ENCODE peak calls at places on chromosomes 12 and 14, in ten cellular contexts. R is tibial nerve, H is adrenal gland, I is H1, T is uterus, U is HepG2, K is stomach, C is prostate gland, J is transverse colon, G is upper lobe of left lung. A is an unnamed sample.

GRCh38 chr12:100926669-100927248 is 132.2 kb downstream of the ANO4 start:
- DNase-seq in R (no peak), H (no peak), I (peak), T (no peak), U (peak), K (no peak), C (no peak), J (peak), G (no peak), A (no peak)

GRCh38 chr14:99430491-99430890 is 50.2 kb downstream of the SETD3 start:
- DNase-seq in R (no peak), H (no peak), I (peak), T (no peak), U (no peak), K (peak), C (no peak), J (no peak), G (no peak), A (no peak)

GRCh38 chr12:11639463-11639862 is 10.0 kb upstream of the ETV6 start:
- DNase-seq in R (no peak), H (no peak), I (peak), T (no peak), U (no peak), K (no peak), C (no peak), J (no peak), G (no peak), A (no peak)

GRCh38 chr14:65403231-65403630 is 9.3 kb upstream of the FUT8 start:
- DNase-seq in R (no peak), H (no peak), I (no peak), T (no peak), U (no peak), K (no peak), C (no peak), J (no peak), G (no peak), A (no peak)

GRCh38 chr14:98070521-98070920 is 1201.5 kb downstream of the BCL11B start:
- DNase-seq in R (no peak), H (no peak), I (no peak), T (no peak), U (no peak), K (no peak), C (no peak), J (no peak), G (no peak), A (no peak)

GRCh38 chr14:78519863-78520262 is 349.7 kb downstream of the NRXN3 start:
- DNase-seq in R (no peak), H (peak), I (peak), T (no peak), U (peak), K (no peak), C (no peak), J (peak), G (no peak), A (no peak)

GRCh38 chr14:102926104-102926503 is 3.6 kb downstream of the AMN start:
- DNase-seq in R (no peak), H (no peak), I (no peak), T (no peak), U (no peak), K (no peak), C (no peak), J (no peak), G (no peak), A (no peak)

GRCh38 chr12:12612403-12612802 is 727 bp downstream of the CREBL2 start:
- DNase-seq in R (no peak), H (no peak), I (no peak), T (no peak), U (peak), K (no peak), C (no peak), J (no peak), G (no peak), A (no peak)

GRCh38 chr12:3117144-3117581 is 40.0 kb downstream of the TSPAN9 start:
- DNase-seq in R (no peak), H (no peak), I (no peak), T (no peak), U (no peak), K (no peak), C (no peak), J (no peak), G (no peak), A (no peak)

GRCh38 chr14:53152627-53152908 is 555 bp downstream of the DDHD1 start:
- DNase-seq in R (no peak), H (no peak), I (no peak), T (no peak), U (no peak), K (no peak), C (no peak), J (no peak), G (no peak), A (no peak)

GRCh38 chr12:5497329-5498058 is 65.6 kb downstream of the NTF3 start:
- DNase-seq in R (no peak), H (no peak), I (no peak), T (no peak), U (peak), K (no peak), C (no peak), J (peak), G (no peak), A (peak)

GRCh38 chr14:50658203-50658602 is 9.9 kb downstream of the SAV1 start:
- DNase-seq in R (no peak), H (no peak), I (no peak), T (no peak), U (no peak), K (peak), C (no peak), J (no peak), G (no peak), A (no peak)

GRCh38 chr14:34461334-34462131 is 507 bp downstream of the SPTSSA start:
- DNase-seq in R (peak), H (peak), I (no peak), T (peak), U (peak), K (peak), C (peak), J (peak), G (no peak), A (peak)

GRCh38 chr12:118219106-118219505 is 83.2 kb downstream of the PEBP1 start:
- DNase-seq in R (no peak), H (no peak), I (no peak), T (no peak), U (no peak), K (no peak), C (no peak), J (no peak), G (no peak), A (no peak)

GRCh38 chr12:13347241-13348043 is 150.9 kb downstream of the EMP1 start:
- DNase-seq in R (no peak), H (no peak), I (no peak), T (no peak), U (no peak), K (no peak), C (no peak), J (no peak), G (no peak), A (peak)

GRCh38 chr12:130555628-130556485 is 160.2 kb downstream of the RIMBP2 start:
- DNase-seq in R (no peak), H (peak), I (no peak), T (no peak), U (no peak), K (no peak), C (no peak), J (no peak), G (no peak), A (peak)

GRCh38 chr12:101564912-101565311 is 29.9 kb upstream of the MYBPC1 start:
- DNase-seq in R (no peak), H (no peak), I (no peak), T (no peak), U (no peak), K (no peak), C (no peak), J (no peak), G (no peak), A (no peak)

GRCh38 chr14:25904446-25904845 is 693.4 kb downstream of the NOVA1 start:
- DNase-seq in R (no peak), H (no peak), I (no peak), T (no peak), U (no peak), K (no peak), C (no peak), J (no peak), G (no peak), A (no peak)

GRCh38 chr12:88624911-88625310 is 44.6 kb upstream of the KITLG start:
- DNase-seq in R (no peak), H (no peak), I (no peak), T (no peak), U (no peak), K (no peak), C (no peak), J (no peak), G (no peak), A (no peak)

GRCh38 chr14:90276627-90277367 is 20.4 kb downstream of the PSMC1 start:
- DNase-seq in R (no peak), H (no peak), I (no peak), T (no peak), U (no peak), K (no peak), C (no peak), J (no peak), G (peak), A (no peak)

GRCh38 chr12:92324849-92325500 is 179.3 kb upstream of the BTG1 start:
- DNase-seq in R (no peak), H (no peak), I (no peak), T (no peak), U (no peak), K (no peak), C (no peak), J (no peak), G (no peak), A (no peak)

GRCh38 chr12:110846615-110847566 is at the start of gene CCDC63:
- DNase-seq in R (peak), H (peak), I (peak), T (peak), U (peak), K (peak), C (peak), J (peak), G (peak), A (peak)

GRCh38 chr12:62640910-62641448 is 174.4 kb downstream of the MON2 start:
- DNase-seq in R (no peak), H (no peak), I (no peak), T (no peak), U (no peak), K (no peak), C (no peak), J (no peak), G (no peak), A (no peak)

GRCh38 chr12:848519-849191 is 96.3 kb downstream of the WNK1 start:
- DNase-seq in R (no peak), H (no peak), I (no peak), T (no peak), U (no peak), K (no peak), C (no peak), J (no peak), G (no peak), A (no peak)

GRCh38 chr14:58066115-58066514 is 85.9 kb downstream of the ARMH4 start:
- DNase-seq in R (no peak), H (no peak), I (no peak), T (no peak), U (no peak), K (no peak), C (no peak), J (no peak), G (no peak), A (no peak)

GRCh38 chr12:95790025-95790911 is at the start of gene NTN4:
- DNase-seq in R (peak), H (peak), I (peak), T (peak), U (no peak), K (peak), C (peak), J (peak), G (peak), A (peak)

GRCh38 chr12:109580684-109581333 is 7.2 kb downstream of the MVK start:
- DNase-seq in R (no peak), H (no peak), I (no peak), T (no peak), U (no peak), K (no peak), C (no peak), J (no peak), G (peak), A (no peak)

GRCh38 chr12:1795221-1795784 is 25.1 kb upstream of the LRTM2 start:
- DNase-seq in R (no peak), H (no peak), I (no peak), T (no peak), U (no peak), K (no peak), C (no peak), J (no peak), G (no peak), A (no peak)

GRCh38 chr12:16136206-16136605 is 141.3 kb downstream of the SLC15A5 start:
- DNase-seq in R (no peak), H (no peak), I (no peak), T (no peak), U (no peak), K (no peak), C (no peak), J (no peak), G (no peak), A (no peak)

GRCh38 chr12:123263196-123263817 is 8.3 kb downstream of the CDK2AP1 start:
- DNase-seq in R (no peak), H (no peak), I (no peak), T (no peak), U (no peak), K (no peak), C (no peak), J (no peak), G (no peak), A (no peak)

GRCh38 chr12:127052491-127053232 is 1214.3 kb upstream of the TMEM132C start:
- DNase-seq in R (no peak), H (no peak), I (no peak), T (no peak), U (no peak), K (no peak), C (no peak), J (no peak), G (no peak), A (no peak)

GRCh38 chr14:69943084-69943797 is 64.0 kb downstream of the SMOC1 start:
- DNase-seq in R (no peak), H (no peak), I (no peak), T (no peak), U (peak), K (no peak), C (no peak), J (no peak), G (no peak), A (no peak)

GRCh38 chr12:75571204-75571603 is 59.8 kb upstream of the KRR1 start:
- DNase-seq in R (no peak), H (no peak), I (no peak), T (no peak), U (peak), K (no peak), C (no peak), J (no peak), G (no peak), A (no peak)

GRCh38 chr12:89542912-89543592 is 17.2 kb upstream of the POC1B start:
- DNase-seq in R (peak), H (peak), I (peak), T (peak), U (peak), K (peak), C (peak), J (peak), G (no peak), A (peak)

DNA sequence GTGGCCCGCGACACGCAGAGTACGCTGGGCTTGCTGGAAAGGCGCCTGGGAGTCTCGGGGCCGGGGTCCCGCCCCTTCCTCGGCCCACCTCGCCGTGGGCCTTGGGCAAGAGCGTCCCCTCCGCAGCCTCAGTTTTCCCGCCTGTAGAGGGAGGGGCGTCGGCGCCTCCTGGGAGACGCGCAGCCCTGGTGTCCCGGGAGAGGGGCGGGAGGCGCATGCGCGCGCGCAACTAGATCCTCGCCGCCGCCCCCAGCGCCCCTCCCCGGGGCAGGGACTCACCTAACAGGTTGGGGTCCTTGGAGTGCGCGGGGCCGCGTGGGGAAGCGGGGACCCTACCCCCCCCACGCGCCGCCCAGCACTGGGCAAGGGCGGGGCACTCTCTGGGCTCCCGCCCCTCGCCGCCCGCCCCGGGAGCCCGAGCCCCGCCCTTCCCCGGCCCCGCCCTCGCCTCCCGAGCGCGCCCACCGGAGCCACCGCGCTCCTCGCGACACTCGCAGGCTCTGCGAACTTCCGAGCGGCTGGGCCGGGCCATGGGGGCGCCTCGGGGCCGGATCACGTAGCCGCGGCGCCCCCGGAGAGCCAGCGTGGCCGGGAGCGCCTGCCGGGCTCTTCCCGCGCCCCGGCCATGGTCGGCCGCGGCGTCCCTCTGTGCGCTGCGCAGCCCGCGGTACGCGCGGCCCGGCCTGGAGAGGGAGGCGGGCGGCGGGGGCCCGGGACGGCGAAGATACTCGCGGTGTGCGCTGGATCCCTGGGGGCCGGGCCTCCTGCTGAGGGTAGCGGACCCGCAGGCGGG is at the start of gene KIF26A:
- DNase-seq in R (no peak), H (peak), I (peak), T (no peak), U (no peak), K (no peak), C (no peak), J (peak), G (peak), A (no peak)
- TF ChIP-seq POLR2A in R (no peak), H (no peak), I (no peak), T (no peak), U (no peak), K (no peak), C (no peak), J (no peak), G (no peak), A (no peak)

GRCh38 chr12:33357181-33357580 is 82.4 kb downstream of the SYT10 start:
- DNase-seq in R (no peak), H (no peak), I (no peak), T (no peak), U (no peak), K (no peak), C (no peak), J (no peak), G (no peak), A (no peak)
- TF ChIP-seq CTCF in R (no peak), H (no peak), I (no peak), T (no peak), U (no peak), K (no peak), C (no peak), J (no peak), G (no peak), A (no peak)

DNA sequence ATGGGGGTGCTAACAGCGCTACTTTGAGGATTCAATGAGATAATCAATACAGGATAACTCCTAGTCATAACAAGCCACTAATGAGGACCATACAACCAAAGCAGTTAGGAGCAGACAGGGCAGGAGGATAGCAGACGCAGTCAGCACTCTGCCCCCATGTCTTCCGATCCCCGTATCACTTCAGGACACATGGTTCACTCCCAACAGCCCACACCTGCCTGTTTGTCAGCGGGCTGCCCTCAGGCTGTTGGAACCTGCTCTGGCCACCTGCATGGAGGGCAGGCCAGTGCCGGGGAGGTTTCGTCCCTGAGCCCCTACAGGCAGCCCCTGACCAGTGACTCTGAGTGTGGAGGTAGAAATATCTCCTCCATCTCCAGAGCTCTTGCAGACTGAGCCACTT is 37.1 kb upstream of the LTBP2 start:
- DNase-seq in R (no peak), H (no peak), I (no peak), T (no peak), U (no peak), K (no peak), C (no peak), J (no peak), G (no peak), A (peak)
- TF ChIP-seq POLR2A in R (no peak), H (no peak), I (no peak), T (no peak), U (no peak), K (no peak), C (no peak), J (no peak), G (no peak), A (no peak)

DNA sequence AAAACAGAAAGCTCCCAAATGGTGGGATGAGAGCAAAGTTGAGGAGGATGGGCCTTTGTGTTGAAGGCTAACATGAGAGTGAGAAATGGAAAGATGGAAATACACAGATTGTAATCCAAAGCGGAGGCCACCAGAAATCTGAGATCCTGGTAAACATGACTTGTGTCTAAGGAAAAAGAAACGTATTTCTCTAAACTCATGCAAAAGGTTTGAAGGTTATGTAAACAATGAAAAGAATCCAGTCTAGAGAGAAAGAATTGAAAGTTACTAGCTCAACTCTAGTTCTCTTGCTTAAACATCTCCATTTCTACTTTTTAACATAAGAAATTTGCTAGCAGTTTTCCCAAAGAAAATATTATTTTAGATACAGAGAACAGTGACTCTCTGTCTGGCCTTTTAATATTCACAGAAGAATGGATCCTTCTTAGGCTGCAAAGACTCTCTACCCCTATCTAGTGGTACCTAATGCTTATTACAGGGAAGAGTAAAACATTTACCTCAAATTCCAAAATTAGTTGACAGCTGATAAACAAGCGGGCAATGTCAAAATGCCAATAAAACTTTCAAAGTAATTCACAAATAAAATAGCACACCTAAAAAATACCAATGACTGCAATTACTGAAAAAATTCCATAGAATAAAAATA is 75.8 kb upstream of the SOX5 start:
- DNase-seq in R (no peak), H (no peak), I (no peak), T (no peak), U (peak), K (no peak), C (no peak), J (no peak), G (no peak), A (no peak)
- TF ChIP-seq CTCF in R (no peak), H (peak), I (peak), T (no peak), U (peak), K (no peak), C (no peak), J (no peak), G (no peak), A (no peak)

DNA sequence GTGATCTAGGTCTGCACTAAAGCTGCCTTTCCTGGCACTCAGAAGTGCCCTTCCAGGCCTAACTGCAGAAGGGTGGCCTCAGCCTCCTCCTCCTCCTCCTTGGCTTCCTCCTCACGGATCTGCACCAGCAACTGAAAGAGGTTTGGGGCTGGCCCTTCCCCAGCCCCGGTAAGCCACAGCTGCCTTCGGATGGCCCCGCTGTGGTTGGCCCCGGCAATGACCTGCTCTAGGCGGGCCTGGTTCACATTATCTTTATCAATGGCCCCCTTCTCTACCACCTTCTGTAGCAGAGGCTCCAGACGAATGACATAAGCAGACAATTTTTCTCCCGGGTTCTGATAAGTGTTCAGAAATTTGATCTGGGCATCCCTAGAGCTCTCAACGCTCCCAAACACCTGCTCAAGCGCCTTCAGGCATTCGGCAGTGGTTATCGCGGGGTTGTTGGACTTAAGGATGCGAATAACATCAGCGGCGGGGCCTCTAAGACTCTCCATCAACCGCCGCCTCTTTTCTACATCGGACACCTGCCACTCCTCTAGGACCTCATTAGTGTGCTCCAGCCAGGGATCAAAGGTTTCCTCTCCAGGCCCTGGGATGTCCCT is 1.5 kb downstream of the PNMA1 start:
- DNase-seq in R (no peak), H (no peak), I (no peak), T (no peak), U (no peak), K (no peak), C (no peak), J (no peak), G (no peak), A (no peak)
- TF ChIP-seq POLR2A in R (no peak), H (no peak), I (no peak), T (no peak), U (no peak), K (no peak), C (no peak), J (no peak), G (no peak), A (no peak)

A was measured in lower leg skin.